ENCODE peak calls at places on chromosomes 12 and 14, in seven cellular contexts. One of them, this sample, is unnamed.

GRCh38 chr12:99111600-99111999 is 466.5 kb downstream of the APAF1 start:
- DNase-seq in B cell: no peak
- DNase-seq in head of caudate nucleus: no peak
- DNase-seq in left ventricle myocardium inferior: no peak
- DNase-seq in NCI-H1694 treated with DMSO at 0.1 percent for 48 hours: peak
- DNase-seq in CD8-positive, alpha-beta T cell: no peak
- DNase-seq in T-helper 2 cell: no peak
- DNase-seq in this sample: no peak

GRCh38 chr12:54373619-54374554 is 9.6 kb upstream of the GPR84 start:
- DNase-seq in left ventricle myocardium inferior: no peak
- DNase-seq in head of caudate nucleus: no peak
- DNase-seq in T-helper 2 cell: no peak
- DNase-seq in B cell: no peak
- DNase-seq in CD8-positive, alpha-beta T cell: no peak
- DNase-seq in NCI-H1694 treated with DMSO at 0.1 percent for 48 hours: no peak
- DNase-seq in this sample: no peak

GRCh38 chr12:92063641-92064040 is 82.0 kb downstream of the BTG1 start:
- DNase-seq in CD8-positive, alpha-beta T cell: no peak
- DNase-seq in NCI-H1694 treated with DMSO at 0.1 percent for 48 hours: no peak
- DNase-seq in B cell: no peak
- DNase-seq in left ventricle myocardium inferior: no peak
- DNase-seq in T-helper 2 cell: no peak
- DNase-seq in head of caudate nucleus: no peak
- DNase-seq in this sample: no peak

GRCh38 chr12:34406228-34406995 is 384.1 kb downstream of the ALG10 start:
- DNase-seq in head of caudate nucleus: peak
- DNase-seq in B cell: peak
- DNase-seq in T-helper 2 cell: no peak
- DNase-seq in NCI-H1694 treated with DMSO at 0.1 percent for 48 hours: no peak
- DNase-seq in left ventricle myocardium inferior: peak
- DNase-seq in CD8-positive, alpha-beta T cell: no peak
- DNase-seq in this sample: no peak

GRCh38 chr12:100959481-100959880 is 164.9 kb downstream of the ANO4 start:
- DNase-seq in NCI-H1694 treated with DMSO at 0.1 percent for 48 hours: no peak
- DNase-seq in B cell: no peak
- DNase-seq in T-helper 2 cell: no peak
- DNase-seq in head of caudate nucleus: no peak
- DNase-seq in left ventricle myocardium inferior: no peak
- DNase-seq in CD8-positive, alpha-beta T cell: no peak
- DNase-seq in this sample: no peak

GRCh38 chr12:114038962-114039361 is 72.8 kb upstream of the RBM19 start:
- DNase-seq in NCI-H1694 treated with DMSO at 0.1 percent for 48 hours: no peak
- DNase-seq in left ventricle myocardium inferior: no peak
- DNase-seq in T-helper 2 cell: no peak
- DNase-seq in head of caudate nucleus: no peak
- DNase-seq in B cell: no peak
- DNase-seq in CD8-positive, alpha-beta T cell: no peak
- DNase-seq in this sample: no peak

GRCh38 chr12:76158518-76159321 is 74.2 kb upstream of the NAP1L1 start:
- DNase-seq in NCI-H1694 treated with DMSO at 0.1 percent for 48 hours: peak
- DNase-seq in CD8-positive, alpha-beta T cell: peak
- DNase-seq in B cell: peak
- DNase-seq in left ventricle myocardium inferior: no peak
- DNase-seq in T-helper 2 cell: peak
- DNase-seq in head of caudate nucleus: no peak
- DNase-seq in this sample: peak

GRCh38 chr12:6438345-6438744 is 6.4 kb upstream of the CD27 start:
- DNase-seq in left ventricle myocardium inferior: no peak
- DNase-seq in B cell: no peak
- DNase-seq in T-helper 2 cell: no peak
- DNase-seq in CD8-positive, alpha-beta T cell: no peak
- DNase-seq in head of caudate nucleus: no peak
- DNase-seq in NCI-H1694 treated with DMSO at 0.1 percent for 48 hours: no peak
- DNase-seq in this sample: no peak

GRCh38 chr12:57171668-57172067 is 24.2 kb upstream of the LRP1-AS start:
- DNase-seq in left ventricle myocardium inferior: no peak
- DNase-seq in CD8-positive, alpha-beta T cell: peak
- DNase-seq in T-helper 2 cell: no peak
- DNase-seq in head of caudate nucleus: no peak
- DNase-seq in B cell: no peak
- DNase-seq in NCI-H1694 treated with DMSO at 0.1 percent for 48 hours: no peak
- DNase-seq in this sample: no peak

GRCh38 chr14:24332094-24332983 is 2.5 kb downstream of the ADCY4 start:
- DNase-seq in T-helper 2 cell: peak
- DNase-seq in head of caudate nucleus: peak
- DNase-seq in NCI-H1694 treated with DMSO at 0.1 percent for 48 hours: peak
- DNase-seq in CD8-positive, alpha-beta T cell: peak
- DNase-seq in B cell: peak
- DNase-seq in left ventricle myocardium inferior: peak
- DNase-seq in this sample: peak

GRCh38 chr14:67428501-67429031 is 16.6 kb upstream of the PLEK2 start:
- DNase-seq in head of caudate nucleus: no peak
- DNase-seq in NCI-H1694 treated with DMSO at 0.1 percent for 48 hours: no peak
- DNase-seq in T-helper 2 cell: no peak
- DNase-seq in left ventricle myocardium inferior: no peak
- DNase-seq in B cell: no peak
- DNase-seq in CD8-positive, alpha-beta T cell: no peak
- DNase-seq in this sample: no peak

GRCh38 chr12:1579626-1580025 is 14.8 kb downstream of the FBXL14 start:
- DNase-seq in left ventricle myocardium inferior: no peak
- DNase-seq in B cell: no peak
- DNase-seq in head of caudate nucleus: no peak
- DNase-seq in T-helper 2 cell: no peak
- DNase-seq in NCI-H1694 treated with DMSO at 0.1 percent for 48 hours: no peak
- DNase-seq in CD8-positive, alpha-beta T cell: no peak
- DNase-seq in this sample: no peak

GRCh38 chr14:98598576-98598975 is 673.4 kb downstream of the BCL11B start:
- DNase-seq in B cell: no peak
- DNase-seq in head of caudate nucleus: no peak
- DNase-seq in NCI-H1694 treated with DMSO at 0.1 percent for 48 hours: no peak
- DNase-seq in T-helper 2 cell: no peak
- DNase-seq in CD8-positive, alpha-beta T cell: no peak
- DNase-seq in left ventricle myocardium inferior: no peak
- DNase-seq in this sample: no peak

GRCh38 chr12:105831372-105831771 is 307.4 kb downstream of the NUAK1 start:
- DNase-seq in CD8-positive, alpha-beta T cell: no peak
- DNase-seq in left ventricle myocardium inferior: no peak
- DNase-seq in B cell: no peak
- DNase-seq in T-helper 2 cell: no peak
- DNase-seq in NCI-H1694 treated with DMSO at 0.1 percent for 48 hours: peak
- DNase-seq in head of caudate nucleus: no peak
- DNase-seq in this sample: no peak

GRCh38 chr12:58253663-58254062 is 312.3 kb downstream of the ATP23 start:
- DNase-seq in head of caudate nucleus: no peak
- DNase-seq in B cell: no peak
- DNase-seq in T-helper 2 cell: no peak
- DNase-seq in CD8-positive, alpha-beta T cell: no peak
- DNase-seq in NCI-H1694 treated with DMSO at 0.1 percent for 48 hours: no peak
- DNase-seq in left ventricle myocardium inferior: no peak
- DNase-seq in this sample: no peak